ENCODE peak calls at places on chromosomes 4 and X, in six cellular contexts. U is A549, X is endothelial cell, Q is NB4, B is cardiac fibroblast, D is RWPE1. J is an unnamed sample.

GRCh38 chr4:72567821-72568620 is 1.0 kb downstream of the ADAMTS3 start:
- DNase-seq in U (peak), X (peak), Q (peak), B (peak), D (peak), J (peak)

GRCh38 chr4:106317815-106318214 is 1.5 kb downstream of the AIMP1 start:
- DNase-seq in U (no peak), X (no peak), Q (no peak), B (no peak), D (no peak), J (no peak)

GRCh38 chr4:147927377-147928137 is 195.7 kb downstream of the ARHGAP10 start:
- DNase-seq in U (peak), X (no peak), Q (no peak), B (no peak), D (no peak), J (no peak)

GRCh38 chr4:53767503-53767902 is 176.2 kb upstream of the LNX1 start:
- DNase-seq in U (no peak), X (no peak), Q (no peak), B (peak), D (no peak), J (no peak)

GRCh38 chrX:83771664-83772063 is 89.3 kb upstream of the CYLC1 start:
- DNase-seq in U (no peak), X (peak), Q (peak), B (no peak), D (no peak), J (no peak)

GRCh38 chrX:50081282-50081955 is 119.4 kb downstream of the AKAP4 start:
- DNase-seq in U (peak), X (peak), Q (peak), B (peak), D (no peak), J (no peak)

GRCh38 chrX:18672008-18672407 is at the start of gene RS1:
- DNase-seq in U (no peak), X (no peak), Q (no peak), B (no peak), D (no peak), J (no peak)

GRCh38 chrX:48737213-48737938 is 24.2 kb upstream of the GLOD5 start:
- DNase-seq in U (peak), X (peak), Q (peak), B (peak), D (peak), J (peak)

GRCh38 chr4:21948347-21949072 is at the start of gene KCNIP4:
- DNase-seq in U (no peak), X (peak), Q (no peak), B (peak), D (peak), J (no peak)

GRCh38 chr4:86901864-86902263 is 9.6 kb upstream of the C4orf36 start:
- DNase-seq in U (no peak), X (no peak), Q (no peak), B (no peak), D (no peak), J (no peak)

GRCh38 chr4:86895692-86896488 is 3.7 kb upstream of the C4orf36 start:
- DNase-seq in U (peak), X (peak), Q (peak), B (peak), D (peak), J (peak)

GRCh38 chr4:86894465-86894864 is 2.2 kb upstream of the C4orf36 start:
- DNase-seq in U (peak), X (no peak), Q (peak), B (peak), D (no peak), J (no peak)

GRCh38 chr4:86896596-86896995 is 4.4 kb upstream of the C4orf36 start:
- DNase-seq in U (no peak), X (no peak), Q (no peak), B (no peak), D (no peak), J (no peak)

DNA sequence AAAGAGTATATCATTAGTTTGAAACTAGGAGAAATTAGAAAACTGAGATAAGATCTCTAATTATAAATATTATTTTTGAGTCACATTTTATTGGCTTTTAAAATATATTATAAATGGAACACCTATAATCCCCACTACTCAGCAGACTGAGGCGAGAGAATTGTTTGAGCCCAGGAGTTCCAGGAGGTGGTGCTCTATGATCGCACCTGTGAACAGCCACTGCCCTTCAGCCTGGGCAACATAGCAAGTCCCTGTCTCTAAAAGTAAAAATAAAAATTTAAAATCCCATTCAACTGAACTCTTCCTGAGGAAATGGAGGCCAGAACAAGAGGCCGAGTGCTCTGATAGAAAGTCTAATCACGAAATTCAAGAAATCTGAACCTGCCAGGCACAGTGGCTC is 6.3 kb upstream of the C4orf36 start:
- DNase-seq in U (peak), X (no peak), Q (peak), B (peak), D (no peak), J (no peak)
- TF ChIP-seq CTCF in U (peak), X (no peak), Q (peak), B (peak), D (peak), J (peak)

GRCh38 chrX:150365953-150366911 is 3.1 kb downstream of the MAMLD1 start:
- DNase-seq in U (peak), X (peak), Q (no peak), B (peak), D (no peak), J (no peak)

GRCh38 chrX:150366951-150367545 is 3.9 kb downstream of the MAMLD1 start:
- DNase-seq in U (peak), X (no peak), Q (no peak), B (peak), D (no peak), J (no peak)

GRCh38 chrX:150363561-150364346 is 637 bp downstream of the MAMLD1 start:
- DNase-seq in U (peak), X (peak), Q (peak), B (peak), D (peak), J (no peak)

GRCh38 chrX:150364347-150365050 is 1.4 kb downstream of the MAMLD1 start:
- DNase-seq in U (peak), X (peak), Q (peak), B (no peak), D (no peak), J (no peak)

DNA sequence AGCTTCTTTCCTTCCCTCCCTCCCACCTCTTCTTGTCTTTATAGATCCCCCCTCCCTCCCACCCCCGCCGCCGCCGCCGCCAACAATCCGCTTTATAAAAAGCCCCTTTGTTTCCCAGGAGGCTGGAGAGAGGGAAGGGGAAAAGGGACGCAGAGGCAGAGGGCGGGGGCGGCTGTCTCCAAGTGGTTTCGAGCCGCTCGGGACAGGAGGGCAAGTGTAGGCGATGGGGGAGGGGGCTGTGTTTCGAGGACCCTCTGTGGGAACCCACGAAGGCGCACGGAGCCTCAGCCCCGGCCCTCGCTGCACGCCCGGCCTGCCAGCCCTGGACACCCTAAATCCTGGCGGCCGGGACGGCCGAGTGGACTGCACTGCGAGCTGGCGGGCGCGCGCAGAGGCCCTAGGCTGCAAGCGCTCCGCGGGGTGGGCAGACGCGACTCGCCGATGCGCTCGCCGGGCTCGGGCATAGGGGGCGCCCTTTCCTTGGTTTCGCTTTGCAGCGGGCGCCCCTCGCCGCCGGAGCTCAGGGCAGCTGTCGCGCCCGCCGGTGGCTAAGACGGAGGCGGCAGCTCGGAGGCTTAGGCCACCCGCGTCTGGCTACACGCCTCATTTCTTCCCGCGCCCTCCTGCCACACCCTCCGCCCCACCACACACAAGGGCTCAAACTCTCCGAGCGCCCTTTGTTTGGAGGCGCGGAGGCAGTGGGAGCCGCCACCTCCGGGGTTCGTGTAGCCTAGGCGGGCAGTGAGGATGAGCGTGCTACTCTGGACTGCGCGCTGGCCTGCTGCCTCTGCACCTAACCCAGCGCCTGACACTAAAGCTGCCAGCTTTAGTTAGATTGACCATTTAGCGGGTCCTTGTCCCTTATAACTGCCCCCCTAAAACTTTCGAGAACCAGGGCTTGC is 2.2 kb downstream of the MAMLD1 start:
- DNase-seq in U (peak), X (peak), Q (peak), B (peak), D (no peak), J (no peak)
- TF ChIP-seq CTCF in U (peak), X (peak), Q (peak), B (peak), D (peak), J (peak)

GRCh38 chr4:18695733-18696527 is 674.4 kb upstream of the LCORL start:
- DNase-seq in U (no peak), X (no peak), Q (peak), B (no peak), D (no peak), J (no peak)
- TF ChIP-seq CTCF in U (no peak), X (no peak), Q (peak), B (no peak), D (no peak), J (peak)

GRCh38 chr4:136690363-136690762 is 841.9 kb downstream of the PCDH18 start:
- DNase-seq in U (no peak), X (no peak), Q (no peak), B (no peak), D (no peak), J (no peak)

GRCh38 chr4:136687596-136687995 is 844.7 kb downstream of the PCDH18 start:
- DNase-seq in U (no peak), X (no peak), Q (no peak), B (no peak), D (no peak), J (no peak)

GRCh38 chr4:136691607-136692006 is 840.7 kb downstream of the PCDH18 start:
- DNase-seq in U (no peak), X (no peak), Q (no peak), B (no peak), D (no peak), J (no peak)

GRCh38 chr4:136687118-136687517 is 845.2 kb downstream of the PCDH18 start:
- DNase-seq in U (peak), X (no peak), Q (peak), B (peak), D (no peak), J (no peak)
- TF ChIP-seq CTCF in U (no peak), X (no peak), Q (peak), B (peak), D (no peak), J (no peak)

GRCh38 chrX:135688137-135688536 is 25.3 kb upstream of the CT45A1 start:
- DNase-seq in U (peak), X (peak), Q (peak), B (no peak), D (no peak), J (no peak)
- TF ChIP-seq CTCF in U (peak), X (no peak), Q (peak), B (peak), D (no peak), J (peak)

GRCh38 chr4:94262163-94263016 is 54.7 kb downstream of the SMARCAD1 start:
- DNase-seq in U (no peak), X (no peak), Q (no peak), B (no peak), D (peak), J (no peak)

GRCh38 chr4:94256144-94256783 is 48.6 kb downstream of the SMARCAD1 start:
- DNase-seq in U (no peak), X (no peak), Q (no peak), B (no peak), D (no peak), J (no peak)

GRCh38 chr4:94251094-94251493 is 43.4 kb downstream of the SMARCAD1 start:
- DNase-seq in U (no peak), X (no peak), Q (no peak), B (no peak), D (no peak), J (no peak)

GRCh38 chr4:94253036-94253435 is 45.4 kb downstream of the SMARCAD1 start:
- DNase-seq in U (peak), X (no peak), Q (peak), B (peak), D (no peak), J (no peak)

DNA sequence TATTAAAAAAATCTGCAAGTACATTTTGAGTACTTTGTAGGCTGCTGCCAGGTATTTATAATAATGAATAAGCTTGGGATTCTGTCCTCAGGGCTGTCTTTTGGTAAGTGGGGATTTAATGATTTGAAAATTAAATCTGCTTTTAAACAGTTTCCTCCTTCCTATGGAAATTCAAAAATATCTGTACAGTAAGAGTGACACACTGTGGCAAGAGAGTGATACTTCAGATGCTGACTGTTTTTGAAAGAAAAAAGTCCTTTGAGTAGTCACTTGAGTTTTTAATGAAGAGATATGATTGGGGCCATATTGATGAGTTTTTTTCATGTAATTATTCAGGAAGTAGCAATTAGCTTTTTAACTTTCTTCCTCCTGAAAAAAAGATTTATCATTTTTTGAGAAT is 49.2 kb downstream of the SMARCAD1 start:
- DNase-seq in U (peak), X (no peak), Q (peak), B (peak), D (no peak), J (no peak)
- TF ChIP-seq CTCF in U (peak), X (no peak), Q (no peak), B (no peak), D (peak), J (peak)